ENCODE peak calls at places on chromosomes 12 and 14, in seven cellular contexts. H is choroid plexus epithelial cell, Z is coronary artery, F is fibroblast of villous mesenchyme, R is esophagus muscularis mucosa, O is A549, K is pancreas. W is an unnamed sample.

GRCh38 chr14:59189281-59189821 is 884 bp downstream of the DAAM1 start:
- DNase-seq in H (peak; percentile 39), K (peak; percentile 34), Z (peak; percentile 76), F (peak; percentile 25), R (no peak), O (peak; percentile 6), W (peak; percentile 35)

GRCh38 chr12:31783996-31784645 is 55.3 kb upstream of the AMN1 start:
- DNase-seq in F (no peak), H (no peak), Z (no peak), O (no peak), K (no peak), R (no peak), W (no peak)

GRCh38 chr12:122527478-122527944 is 462 bp downstream of the KNTC1 start:
- DNase-seq in Z (no peak), O (peak; percentile 27), H (no peak), K (no peak), F (peak; percentile 29), R (no peak), W (peak; percentile 19)

GRCh38 chr12:26156996-26157395 is 32.2 kb upstream of the BHLHE41 start:
- DNase-seq in R (no peak), O (no peak), F (no peak), H (no peak), Z (no peak), K (no peak), W (no peak)

GRCh38 chr12:76387614-76388013 is 39.4 kb upstream of the BBS10 start:
- DNase-seq in R (no peak), H (no peak), O (no peak), Z (no peak), K (no peak), F (no peak), W (no peak)

GRCh38 chr14:92382677-92383076 is 59.7 kb downstream of the SLC24A4 start:
- DNase-seq in R (no peak), F (no peak), O (peak; percentile 66), H (no peak), Z (no peak), K (no peak), W (peak; percentile 11)

GRCh38 chr12:5442251-5443006 is 10.5 kb downstream of the NTF3 start:
- DNase-seq in K (no peak), F (peak; percentile 60), Z (no peak), O (peak; percentile 24), R (no peak), H (peak; percentile 55), W (peak; percentile 62)

GRCh38 chr14:63180017-63180416 is 24.2 kb upstream of the RHOJ start:
- DNase-seq in O (no peak), H (no peak), Z (no peak), R (no peak), F (no peak), K (no peak), W (peak; percentile 47)

GRCh38 chr12:15982921-15983320 is 71.8 kb downstream of the DERA start:
- DNase-seq in H (no peak), F (no peak), O (no peak), K (no peak), R (no peak), Z (no peak), W (no peak)

GRCh38 chr12:124625867-124626675 is 58.7 kb upstream of the NCOR2 start:
- DNase-seq in F (peak; percentile 74), R (peak; percentile 95), O (peak; percentile 76), K (no peak), Z (peak; percentile 94), H (peak; percentile 74), W (peak; percentile 89)

GRCh38 chr12:110079477-110080400 is 31.4 kb upstream of the C12orf76 start:
- DNase-seq in O (peak; percentile 63), R (no peak), K (no peak), F (peak; percentile 56), H (peak; percentile 83), Z (no peak), W (peak; percentile 26)

GRCh38 chr14:73176673-73177072 is 40.4 kb downstream of the PSEN1 start:
- DNase-seq in Z (no peak), O (no peak), K (no peak), H (peak; percentile 28), R (no peak), F (peak; percentile 19), W (peak; percentile 13)

DNA sequence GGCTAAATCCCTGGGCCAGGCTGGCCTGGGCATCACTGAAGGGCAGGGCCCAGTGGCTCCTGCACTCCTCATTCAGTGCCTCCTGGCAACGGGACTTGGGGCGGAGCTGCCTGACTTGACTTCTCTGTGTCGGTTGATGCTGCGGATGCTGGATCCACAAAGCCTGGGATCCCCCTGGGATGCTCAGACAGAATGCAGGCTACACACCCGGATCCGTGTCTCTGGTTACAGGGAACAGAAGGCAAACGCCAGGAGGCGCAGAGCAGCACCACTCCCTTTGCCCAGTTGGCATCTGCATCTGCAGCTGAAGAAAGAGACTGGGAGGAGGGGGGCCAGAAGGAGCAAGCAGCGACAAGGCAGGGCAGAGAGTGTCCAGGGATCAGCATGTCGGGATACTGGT is 154.5 kb upstream of the FKBP4 start:
- DNase-seq in K (no peak), Z (no peak), R (no peak), O (peak; percentile 20), H (no peak), F (no peak), W (no peak)
- TF ChIP-seq CTCF in K (no peak), Z (no peak), R (no peak), O (no peak), H (no peak), F (no peak), W (peak; percentile 1)

DNA sequence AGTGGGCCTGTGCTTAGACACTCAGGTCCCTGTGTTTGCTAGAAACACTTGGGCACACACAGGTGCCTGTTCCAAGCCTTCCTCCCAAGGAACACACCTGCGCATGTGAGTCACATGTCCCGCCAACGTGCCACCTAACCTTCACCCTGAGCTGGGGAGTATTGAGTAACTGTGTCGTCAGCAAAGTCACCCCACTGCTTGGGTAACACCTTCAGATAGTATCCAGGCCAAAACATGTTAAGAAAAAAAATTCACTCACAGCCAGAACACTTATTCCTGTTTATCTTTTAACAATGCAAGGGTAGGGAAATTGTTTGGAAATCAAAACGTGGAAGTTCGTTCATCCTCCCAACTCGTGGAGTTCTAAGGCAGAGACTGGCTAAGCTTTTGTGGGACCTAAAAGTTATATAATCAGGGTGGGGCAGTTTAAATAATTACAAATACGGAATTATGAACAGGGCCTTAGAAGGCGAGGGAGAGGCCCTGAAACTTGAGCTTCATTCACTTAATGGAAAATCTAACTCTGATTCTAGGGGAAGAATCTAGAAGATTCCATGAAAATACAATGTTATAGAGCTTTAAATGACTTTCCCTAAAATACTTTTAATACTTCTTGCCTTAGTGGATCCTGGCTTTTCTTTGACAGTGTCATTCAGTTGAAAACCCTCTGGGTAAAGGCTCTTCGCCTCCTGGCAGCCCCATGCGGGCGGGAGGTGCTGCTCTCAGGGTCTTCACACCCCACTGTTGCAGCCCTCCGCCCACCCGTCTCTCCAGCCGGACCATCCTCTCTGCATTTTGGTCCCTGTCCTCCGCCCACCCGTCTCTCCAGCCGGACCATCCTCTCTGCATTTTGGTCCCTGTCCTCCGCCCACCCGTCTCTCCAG is 30.3 kb upstream of the ADIPOR2 start:
- DNase-seq in H (peak; percentile 25), K (peak; percentile 93), R (no peak), F (peak; percentile 67), O (no peak), Z (no peak), W (peak; percentile 83)
- H3K4me3 ChIP-seq in H (no peak overlapping the region), K (no peak overlapping the region), R (peak overlapping the region; percentile 23), F (no peak overlapping the region), O (no peak overlapping the region), Z (no peak overlapping the region), W (no peak overlapping the region)

GRCh38 chr12:14802961-14803829 is at the start of the genes C12orf60 and WBP11:
- DNase-seq in O (peak; percentile 99), H (peak; percentile 100), K (peak; percentile 85), R (peak; percentile 99), F (peak; percentile 100), Z (peak; percentile 97), W (peak; percentile 99)
- TF ChIP-seq CTCF in O (no peak), H (no peak), K (no peak), R (no peak), F (no peak), Z (no peak), W (no peak)

DNA sequence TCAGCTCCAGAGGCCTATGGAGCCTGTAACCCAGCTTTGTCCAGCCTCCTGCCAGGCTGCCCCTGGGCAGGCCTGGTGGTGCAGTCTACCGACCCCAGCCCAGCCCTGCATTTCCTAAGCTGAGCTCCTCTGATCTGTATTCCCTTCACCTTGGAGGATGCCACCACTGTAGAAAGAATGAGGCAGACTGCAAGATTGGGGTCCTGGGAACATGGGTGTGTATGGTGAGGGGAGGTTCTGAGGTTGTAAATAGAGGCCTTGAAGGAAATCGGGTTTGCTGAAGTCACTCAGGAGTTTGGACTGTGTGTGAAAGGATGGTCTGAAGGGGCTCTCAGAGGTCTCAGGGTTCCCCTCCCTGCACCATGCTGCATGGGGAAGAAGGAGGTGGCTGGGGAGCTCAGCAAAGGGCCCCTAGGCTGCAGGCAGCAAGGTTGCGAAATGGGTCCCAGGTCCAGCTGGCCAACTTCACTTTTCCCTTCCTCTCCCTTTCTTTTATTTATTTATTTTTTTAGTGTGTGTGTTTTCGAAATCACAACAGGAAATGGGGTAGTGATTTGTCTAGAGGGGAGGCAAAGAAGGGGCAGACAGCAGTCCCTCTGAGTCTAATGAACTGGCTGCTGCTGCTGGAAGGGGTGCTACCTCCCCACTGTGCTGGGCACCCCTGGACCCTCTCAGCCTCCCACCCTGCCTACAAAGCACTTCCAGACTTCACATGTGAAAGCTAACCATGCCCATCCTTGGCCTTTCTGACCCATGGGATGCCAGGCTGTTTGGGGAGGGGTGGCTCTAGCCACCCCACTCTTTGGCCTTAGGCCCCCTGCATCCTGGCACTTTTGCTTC is 1.3 kb upstream of the LRP1-AS start:
- DNase-seq in K (no peak), O (no peak), R (no peak), F (peak; percentile 91), H (peak; percentile 73), Z (no peak), W (peak; percentile 89)
- H3K4me3 ChIP-seq in K (no peak overlapping the region), O (no peak overlapping the region), R (no peak overlapping the region), F (peak overlapping the region; percentile 2), H (no peak overlapping the region), Z (peak overlapping the region; percentile 40), W (peak overlapping the region; percentile 1)